ENCODE peak calls at places on chromosome 1, in six cellular contexts. Q is uterus, M is ovary, N is endothelial cell, D is NB4, H is GM20000. V is an unnamed sample.

GRCh38 chr1:108877324-108877812 is 583 bp downstream of the GPSM2 start:
- DNase-seq in H (peak; percentile 17), Q (no peak), D (no peak), M (no peak), N (no peak), V (no peak)

GRCh38 chr1:244614113-244614836 is 38.7 kb upstream of the DESI2 start:
- DNase-seq in N (no peak), M (no peak), H (no peak), D (no peak), Q (no peak), V (no peak)

GRCh38 chr1:234922987-234923386 is 205.7 kb downstream of the TOMM20 start:
- DNase-seq in M (no peak), H (no peak), Q (no peak), D (no peak), N (no peak), V (no peak)

GRCh38 chr1:228364706-228365213 is 41.9 kb downstream of the TRIM11 start:
- DNase-seq in Q (peak; percentile 13), N (no peak), H (no peak), M (no peak), D (no peak), V (no peak)

GRCh38 chr1:235225299-235225698 is 64.2 kb upstream of the RBM34 start:
- DNase-seq in D (no peak), N (no peak), H (no peak), M (no peak), Q (no peak), V (no peak)

GRCh38 chr1:37438971-37439671 is 35.3 kb upstream of the ZC3H12A start:
- DNase-seq in H (no peak), Q (no peak), D (no peak), N (no peak), M (no peak), V (no peak)

GRCh38 chr1:214808845-214809460 is 206.0 kb downstream of the CENPF start:
- DNase-seq in H (no peak), Q (no peak), D (peak; percentile 11), M (no peak), N (peak; percentile 3), V (no peak)

GRCh38 chr1:177620636-177621190 is 349.1 kb downstream of the SEC16B start:
- DNase-seq in N (no peak), D (no peak), M (no peak), Q (no peak), H (no peak), V (no peak)

GRCh38 chr1:17696417-17697301 is 58.5 kb upstream of the ACTL8 start:
- DNase-seq in H (no peak), D (no peak), N (peak; percentile 68), M (peak; percentile 66), Q (peak; percentile 37), V (no peak)

GRCh38 chr1:225448146-225448805 is 20.4 kb upstream of the LBR start:
- DNase-seq in M (no peak), D (no peak), N (no peak), H (no peak), Q (peak; percentile 17), V (no peak)

GRCh38 chr1:79188371-79188770 is 181.8 kb upstream of the ADGRL4 start:
- DNase-seq in M (no peak), Q (no peak), N (no peak), D (peak; percentile 4), H (no peak), V (no peak)

GRCh38 chr1:5099558-5099957 is 445.1 kb downstream of the AJAP1 start:
- DNase-seq in N (no peak), Q (no peak), M (no peak), H (no peak), D (no peak), V (no peak)

GRCh38 chr1:218480137-218480536 is 135.0 kb downstream of the TGFB2 start:
- DNase-seq in H (no peak), N (no peak), D (no peak), M (no peak), Q (no peak), V (no peak)

GRCh38 chr1:112370981-112371380 is 25.0 kb upstream of the CTTNBP2NL start:
- DNase-seq in H (no peak), N (no peak), M (no peak), Q (no peak), D (no peak), V (no peak)

GRCh38 chr1:32989160-32989894 is 24.7 kb upstream of the RNF19B start:
- DNase-seq in N (no peak), M (peak; percentile 71), D (peak; percentile 90), Q (peak; percentile 75), H (no peak), V (no peak)

GRCh38 chr1:12333036-12333785 is 103.4 kb downstream of the VPS13D start:
- DNase-seq in M (no peak), N (no peak), D (no peak), H (no peak), Q (no peak), V (no peak)

GRCh38 chr1:100566300-100566699 is 28.4 kb downstream of the GPR88 start:
- DNase-seq in Q (no peak), H (no peak), M (no peak), D (no peak), N (no peak), V (no peak)

GRCh38 chr1:175338447-175339135 is 146.0 kb upstream of the KIAA0040 start:
- DNase-seq in M (no peak), N (peak; percentile 72), Q (no peak), H (peak; percentile 36), D (peak; percentile 46), V (peak; percentile 41)
- TF ChIP-seq CTCF in M (no peak), N (peak; percentile 85), Q (no peak), H (peak; percentile 54), D (peak; percentile 68), V (peak; percentile 45)

GRCh38 chr1:84506729-84507453 is 510 bp upstream of the GNG5 start:
- DNase-seq in Q (no peak), M (no peak), N (no peak), H (no peak), D (peak; percentile 39), V (peak; percentile 23)
- TF ChIP-seq CTCF in Q (no peak), M (no peak), N (no peak), H (no peak), D (no peak), V (no peak)

GRCh38 chr1:23618586-23619083 is 59.3 kb upstream of the ID3 start:
- DNase-seq in Q (no peak), N (no peak), H (no peak), M (no peak), D (no peak), V (no peak)
- TF ChIP-seq CTCF in Q (no peak), N (no peak), H (no peak), M (no peak), D (no peak), V (no peak)

DNA sequence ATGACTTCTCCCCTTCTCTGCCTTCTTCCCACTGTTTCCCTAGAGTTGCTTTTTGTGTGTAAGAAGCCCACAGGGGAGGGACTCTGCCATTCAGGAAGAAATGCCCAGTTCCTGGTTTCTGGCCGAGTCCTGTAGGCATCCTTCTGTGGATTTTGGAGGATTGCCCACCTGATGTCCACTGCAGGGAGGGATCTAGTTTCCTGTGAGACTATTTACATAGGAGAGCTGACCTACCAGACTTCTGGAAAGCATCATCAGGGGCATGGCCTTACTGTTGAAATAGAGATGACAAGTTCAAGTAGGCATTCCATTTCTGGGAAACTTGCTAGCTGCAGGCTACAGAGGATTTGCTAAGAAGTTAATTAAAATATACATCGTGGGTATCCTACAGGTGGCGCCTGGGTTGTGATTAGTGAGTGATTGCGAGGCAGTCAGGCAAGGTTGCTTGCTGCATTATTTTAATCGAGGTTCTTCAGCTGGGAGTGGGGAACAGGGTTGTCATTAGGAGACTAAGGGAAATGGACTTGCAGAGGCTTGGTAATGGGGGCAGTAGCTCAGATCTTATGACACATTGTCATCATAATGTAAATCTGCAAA is 148.7 kb downstream of the HHAT start:
- DNase-seq in M (no peak), H (no peak), N (no peak), Q (no peak), D (no peak), V (no peak)
- TF ChIP-seq CTCF in M (no peak), H (no peak), N (no peak), Q (no peak), D (no peak), V (no peak)

DNA sequence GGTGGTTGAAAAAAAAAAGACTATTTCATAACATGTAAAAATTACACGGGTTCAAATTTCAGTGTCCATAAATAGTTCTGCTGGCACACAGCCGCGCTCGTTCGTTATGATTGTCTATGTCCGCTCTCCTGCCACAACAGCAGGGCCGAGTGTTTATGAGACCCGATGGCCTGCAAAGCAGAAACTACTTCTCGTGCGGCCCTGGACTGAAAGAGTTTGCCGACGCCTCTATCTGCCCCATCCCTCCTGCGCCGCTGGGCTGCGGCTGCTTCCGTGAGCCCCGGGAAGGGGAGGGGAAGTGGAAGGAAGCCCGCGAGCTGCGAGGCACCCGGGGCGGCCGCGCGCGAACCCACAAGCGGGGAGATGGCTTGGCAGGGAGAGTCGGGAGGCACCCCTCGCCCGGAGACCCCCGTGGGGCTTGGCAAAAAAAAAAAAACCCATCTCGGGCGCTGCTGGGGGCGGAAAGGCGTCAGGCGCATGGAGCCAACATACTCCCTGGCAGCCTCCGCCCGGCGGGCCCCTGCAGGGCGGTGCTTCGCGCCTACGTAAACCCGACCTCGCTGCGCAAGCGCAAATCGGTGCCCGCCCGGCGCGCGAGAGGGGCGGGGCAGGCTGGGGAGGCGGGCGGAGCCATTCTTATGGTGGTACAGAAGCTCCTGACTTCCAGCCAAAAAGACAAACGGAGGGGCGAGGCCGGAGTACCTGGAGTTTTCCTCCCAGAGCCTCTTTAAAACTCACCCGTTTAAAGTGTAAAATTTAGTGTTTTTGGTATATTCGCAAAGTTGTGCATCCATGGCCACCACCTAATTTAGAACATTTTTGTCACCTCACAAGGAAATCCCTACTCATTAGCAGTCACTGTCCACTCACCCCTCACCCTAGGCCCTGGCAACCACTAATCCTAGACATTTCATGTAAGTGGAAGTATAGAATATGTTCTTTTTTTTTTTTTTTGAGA is 8.3 kb downstream of the SLC27A3 start:
- DNase-seq in D (peak; percentile 94), Q (peak; percentile 94), M (peak; percentile 96), N (peak; percentile 92), H (peak; percentile 97), V (peak; percentile 98)
- TF ChIP-seq CTCF in D (no peak), Q (peak; percentile 54), M (no peak), N (no peak), H (no peak), V (no peak)

GRCh38 chr1:195894411-195894810 is 713.8 kb downstream of the KCNT2 start:
- DNase-seq in H (no peak), Q (no peak), D (no peak), M (no peak), N (no peak), V (no peak)
- TF ChIP-seq CTCF in H (no peak), Q (no peak), D (no peak), M (no peak), N (no peak), V (no peak)

GRCh38 chr1:183711691-183712401 is 58.7 kb upstream of the APOBEC4 start:
- DNase-seq in Q (peak; percentile 46), H (no peak), M (no peak), D (no peak), N (no peak), V (no peak)
- TF ChIP-seq CTCF in Q (no peak), H (no peak), M (no peak), D (no peak), N (no peak), V (no peak)

GRCh38 chr1:195733826-195734225 is 874.4 kb downstream of the KCNT2 start:
- DNase-seq in D (peak; percentile 32), M (no peak), H (no peak), Q (no peak), N (no peak), V (no peak)
- TF ChIP-seq CTCF in D (peak; percentile 53), M (no peak), H (peak; percentile 23), Q (no peak), N (peak; percentile 59), V (peak; percentile 29)

GRCh38 chr1:230091473-230092231 is 24.6 kb downstream of the GALNT2 start:
- DNase-seq in H (no peak), N (no peak), Q (peak; percentile 3), M (no peak), D (no peak), V (no peak)
- TF ChIP-seq CTCF in H (no peak), N (no peak), Q (no peak), M (no peak), D (no peak), V (no peak)

V was measured in GM13976.